ENCODE peak calls at places on chromosomes 5 and 9, in nine cellular contexts. One of them, this sample, is unnamed.

GRCh38 chr9:4857163-4857562 is 64.4 kb downstream of the RCL1 start:
- DNase-seq in aorta: no peak
- DNase-seq in CD8-positive, alpha-beta T cell: no peak
- DNase-seq in cardiac fibroblast: no peak
- DNase-seq in SK-N-SH: no peak
- DNase-seq in heart left ventricle: no peak
- DNase-seq in dorsolateral prefrontal cortex: no peak
- DNase-seq in heart right ventricle: no peak
- DNase-seq in kidney epithelial cell: no peak
- DNase-seq in this sample: no peak

GRCh38 chr5:181243521-181244307 is at the start of gene RACK1:
- DNase-seq in dorsolateral prefrontal cortex: peak; percentile 85
- DNase-seq in heart left ventricle: peak; percentile 90
- DNase-seq in heart right ventricle: peak; percentile 85
- DNase-seq in aorta: peak; percentile 96
- DNase-seq in cardiac fibroblast: peak; percentile 94
- DNase-seq in CD8-positive, alpha-beta T cell: peak; percentile 88
- DNase-seq in kidney epithelial cell: peak; percentile 49
- DNase-seq in SK-N-SH: peak; percentile 84
- DNase-seq in this sample: peak; percentile 60

GRCh38 chr5:71586052-71586940 is 844 bp upstream of the MCCC2 start:
- DNase-seq in aorta: no peak
- DNase-seq in kidney epithelial cell: no peak
- DNase-seq in cardiac fibroblast: peak; percentile 41
- DNase-seq in heart left ventricle: peak; percentile 18
- DNase-seq in heart right ventricle: no peak
- DNase-seq in dorsolateral prefrontal cortex: no peak
- DNase-seq in CD8-positive, alpha-beta T cell: peak; percentile 6
- DNase-seq in SK-N-SH: peak; percentile 73
- DNase-seq in this sample: no peak

GRCh38 chr5:159802661-159803060 is 113.6 kb upstream of the ADRA1B start:
- DNase-seq in heart right ventricle: no peak
- DNase-seq in heart left ventricle: no peak
- DNase-seq in CD8-positive, alpha-beta T cell: no peak
- DNase-seq in SK-N-SH: no peak
- DNase-seq in aorta: no peak
- DNase-seq in dorsolateral prefrontal cortex: no peak
- DNase-seq in kidney epithelial cell: no peak
- DNase-seq in cardiac fibroblast: no peak
- DNase-seq in this sample: no peak

GRCh38 chr9:119951591-119951990 is 582.4 kb upstream of the BRINP1 start:
- DNase-seq in cardiac fibroblast: no peak
- DNase-seq in heart left ventricle: no peak
- DNase-seq in heart right ventricle: no peak
- DNase-seq in aorta: no peak
- DNase-seq in kidney epithelial cell: no peak
- DNase-seq in dorsolateral prefrontal cortex: no peak
- DNase-seq in SK-N-SH: no peak
- DNase-seq in CD8-positive, alpha-beta T cell: no peak
- DNase-seq in this sample: no peak

GRCh38 chr5:149860801-149861322 is 83.7 kb downstream of the PDE6A start:
- DNase-seq in dorsolateral prefrontal cortex: no peak
- DNase-seq in heart right ventricle: no peak
- DNase-seq in kidney epithelial cell: peak; percentile 69
- DNase-seq in CD8-positive, alpha-beta T cell: no peak
- DNase-seq in heart left ventricle: no peak
- DNase-seq in aorta: no peak
- DNase-seq in SK-N-SH: no peak
- DNase-seq in cardiac fibroblast: peak; percentile 58
- DNase-seq in this sample: no peak

GRCh38 chr5:106171132-106171531 is 1499.6 kb downstream of the EFNA5 start:
- DNase-seq in cardiac fibroblast: peak; percentile 82
- DNase-seq in dorsolateral prefrontal cortex: no peak
- DNase-seq in SK-N-SH: no peak
- DNase-seq in heart right ventricle: no peak
- DNase-seq in heart left ventricle: no peak
- DNase-seq in kidney epithelial cell: no peak
- DNase-seq in aorta: no peak
- DNase-seq in CD8-positive, alpha-beta T cell: no peak
- DNase-seq in this sample: no peak

GRCh38 chr9:83106272-83106671 is 43.3 kb upstream of the RASEF start:
- DNase-seq in SK-N-SH: no peak
- DNase-seq in CD8-positive, alpha-beta T cell: no peak
- DNase-seq in heart left ventricle: no peak
- DNase-seq in dorsolateral prefrontal cortex: no peak
- DNase-seq in kidney epithelial cell: no peak
- DNase-seq in cardiac fibroblast: no peak
- DNase-seq in heart right ventricle: no peak
- DNase-seq in aorta: no peak
- DNase-seq in this sample: no peak

GRCh38 chr5:139861889-139862207 is 66.2 kb downstream of the PSD2 start:
- DNase-seq in heart left ventricle: no peak
- DNase-seq in heart right ventricle: no peak
- DNase-seq in CD8-positive, alpha-beta T cell: no peak
- DNase-seq in cardiac fibroblast: no peak
- DNase-seq in dorsolateral prefrontal cortex: no peak
- DNase-seq in aorta: no peak
- DNase-seq in kidney epithelial cell: no peak
- DNase-seq in SK-N-SH: no peak
- DNase-seq in this sample: no peak

GRCh38 chr9:128286435-128286834 is 10.4 kb downstream of the SWI5 start:
- DNase-seq in cardiac fibroblast: no peak
- DNase-seq in SK-N-SH: no peak
- DNase-seq in heart left ventricle: peak; percentile 62
- DNase-seq in CD8-positive, alpha-beta T cell: no peak
- DNase-seq in heart right ventricle: peak; percentile 47
- DNase-seq in dorsolateral prefrontal cortex: peak; percentile 79
- DNase-seq in kidney epithelial cell: no peak
- DNase-seq in aorta: no peak
- DNase-seq in this sample: no peak

GRCh38 chr5:69007726-69008368 is 86.0 kb upstream of the SLC30A5 start:
- DNase-seq in SK-N-SH: peak; percentile 70
- DNase-seq in heart left ventricle: peak; percentile 36
- DNase-seq in aorta: peak; percentile 79
- DNase-seq in cardiac fibroblast: peak; percentile 64
- DNase-seq in dorsolateral prefrontal cortex: peak; percentile 67
- DNase-seq in heart right ventricle: peak; percentile 58
- DNase-seq in CD8-positive, alpha-beta T cell: peak; percentile 44
- DNase-seq in kidney epithelial cell: peak; percentile 31
- DNase-seq in this sample: no peak

GRCh38 chr9:114214181-114214580 is 58.8 kb downstream of the COL27A1 start:
- DNase-seq in heart right ventricle: no peak
- DNase-seq in heart left ventricle: no peak
- DNase-seq in aorta: peak; percentile 92
- DNase-seq in CD8-positive, alpha-beta T cell: no peak
- DNase-seq in dorsolateral prefrontal cortex: no peak
- DNase-seq in cardiac fibroblast: peak; percentile 36
- DNase-seq in SK-N-SH: no peak
- DNase-seq in kidney epithelial cell: no peak
- DNase-seq in this sample: no peak

DNA sequence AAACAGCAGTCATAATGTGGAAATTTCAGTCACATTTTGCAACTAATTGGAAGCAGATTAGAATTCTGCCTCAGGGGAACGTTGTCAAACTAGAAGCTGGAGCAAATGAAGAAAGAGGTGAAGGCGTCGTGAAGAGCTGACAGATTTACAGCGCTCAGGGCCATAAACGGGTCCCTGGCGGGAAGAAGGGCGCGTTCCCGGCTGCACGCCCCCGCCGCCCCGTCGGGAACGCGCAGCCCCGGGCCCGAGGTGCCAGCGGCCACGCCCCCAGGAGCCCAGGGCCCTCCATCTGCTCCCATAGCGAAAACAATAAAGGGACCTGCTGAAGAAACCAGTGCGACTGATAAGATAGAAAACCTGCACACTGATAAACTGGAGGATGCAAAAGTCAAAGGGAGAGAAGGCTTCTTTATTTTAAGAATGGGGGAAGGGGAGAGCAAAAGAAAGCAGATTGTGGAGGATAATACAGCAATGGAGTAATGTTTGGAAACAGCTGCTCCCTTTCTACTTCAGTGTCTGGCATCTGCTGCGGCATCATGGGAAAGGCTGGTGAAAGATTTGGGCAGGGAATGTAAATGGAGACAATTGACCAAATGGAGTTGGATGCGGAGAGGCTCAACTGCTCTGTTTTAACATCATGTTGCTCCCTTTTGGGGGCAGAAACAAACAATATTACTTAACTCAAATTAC is 11.1 kb downstream of the ZNF608 start:
- DNase-seq in kidney epithelial cell: no peak
- DNase-seq in CD8-positive, alpha-beta T cell: no peak
- DNase-seq in cardiac fibroblast: peak; percentile 21
- DNase-seq in dorsolateral prefrontal cortex: no peak
- DNase-seq in heart left ventricle: no peak
- DNase-seq in aorta: no peak
- DNase-seq in heart right ventricle: peak; percentile 26
- DNase-seq in SK-N-SH: peak; percentile 80
- DNase-seq in this sample: no peak
- H3K4me3 ChIP-seq in kidney epithelial cell: no peak overlapping the region
- H3K4me3 ChIP-seq in CD8-positive, alpha-beta T cell: no peak overlapping the region
- H3K4me3 ChIP-seq in cardiac fibroblast: peak overlapping the region; percentile 36
- H3K4me3 ChIP-seq in dorsolateral prefrontal cortex: peak overlapping the region; percentile 49
- H3K4me3 ChIP-seq in heart left ventricle: no peak overlapping the region
- H3K4me3 ChIP-seq in aorta: peak overlapping the region; percentile 1
- H3K4me3 ChIP-seq in heart right ventricle: peak overlapping the region; percentile 43
- H3K4me3 ChIP-seq in SK-N-SH: no peak overlapping the region
- H3K4me3 ChIP-seq in this sample: peak overlapping the region; percentile 24

GRCh38 chr5:147901555-147901954 is 4.8 kb downstream of the C5orf46 start:
- DNase-seq in SK-N-SH: no peak
- DNase-seq in heart right ventricle: no peak
- DNase-seq in cardiac fibroblast: peak; percentile 83
- DNase-seq in kidney epithelial cell: no peak
- DNase-seq in heart left ventricle: no peak
- DNase-seq in CD8-positive, alpha-beta T cell: no peak
- DNase-seq in dorsolateral prefrontal cortex: no peak
- DNase-seq in aorta: no peak
- DNase-seq in this sample: no peak

GRCh38 chr5:147902606-147903115 is 3.7 kb downstream of the C5orf46 start:
- DNase-seq in dorsolateral prefrontal cortex: no peak
- DNase-seq in heart right ventricle: no peak
- DNase-seq in heart left ventricle: no peak
- DNase-seq in aorta: no peak
- DNase-seq in kidney epithelial cell: no peak
- DNase-seq in SK-N-SH: no peak
- DNase-seq in cardiac fibroblast: peak; percentile 48
- DNase-seq in CD8-positive, alpha-beta T cell: no peak
- DNase-seq in this sample: no peak

GRCh38 chr5:147904110-147904509 is 2.2 kb downstream of the C5orf46 start:
- DNase-seq in CD8-positive, alpha-beta T cell: no peak
- DNase-seq in dorsolateral prefrontal cortex: no peak
- DNase-seq in kidney epithelial cell: no peak
- DNase-seq in cardiac fibroblast: peak; percentile 30
- DNase-seq in heart right ventricle: no peak
- DNase-seq in SK-N-SH: no peak
- DNase-seq in heart left ventricle: no peak
- DNase-seq in aorta: no peak
- DNase-seq in this sample: no peak

GRCh38 chr5:147911427-147911826 is 5.1 kb upstream of the C5orf46 start:
- DNase-seq in aorta: peak; percentile 85
- DNase-seq in kidney epithelial cell: no peak
- DNase-seq in heart left ventricle: peak; percentile 67
- DNase-seq in SK-N-SH: no peak
- DNase-seq in cardiac fibroblast: no peak
- DNase-seq in CD8-positive, alpha-beta T cell: no peak
- DNase-seq in heart right ventricle: peak; percentile 40
- DNase-seq in dorsolateral prefrontal cortex: no peak
- DNase-seq in this sample: no peak

DNA sequence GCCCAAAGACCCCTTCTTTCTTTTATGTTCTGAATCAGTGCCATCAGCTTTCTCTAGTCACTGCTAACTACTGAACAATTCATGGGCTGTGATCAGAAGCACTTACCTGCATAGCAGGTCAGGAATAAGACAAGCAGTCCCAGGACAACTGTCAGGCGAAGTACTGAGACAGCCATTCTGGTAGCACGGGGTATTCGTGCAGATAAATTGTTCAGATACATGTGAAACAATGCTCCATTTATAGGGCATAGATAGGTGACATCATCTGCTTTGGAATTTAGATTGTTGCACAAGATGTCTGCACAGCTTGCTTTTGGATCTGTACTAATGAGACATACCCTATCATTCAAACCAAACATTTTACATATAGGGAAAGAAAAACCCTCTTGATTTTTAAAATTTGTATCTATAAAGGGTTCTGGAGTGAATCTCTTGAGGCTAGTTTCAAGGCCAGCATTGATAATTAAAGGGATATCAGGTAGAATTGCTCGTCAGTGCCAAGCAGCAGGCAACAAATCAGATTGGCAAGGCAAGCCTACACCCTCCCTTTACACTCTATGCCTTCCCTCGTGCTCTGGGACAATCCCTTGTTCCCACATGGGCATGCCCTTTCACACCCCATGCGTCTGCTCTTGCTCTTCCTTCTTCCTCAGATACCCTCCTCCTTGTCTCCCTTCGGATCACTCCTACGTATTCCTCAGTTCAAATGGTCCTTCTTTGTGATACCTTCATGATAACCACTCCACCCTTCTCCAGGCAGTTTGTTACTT is at the start of gene C5orf46:
- DNase-seq in aorta: no peak
- DNase-seq in dorsolateral prefrontal cortex: no peak
- DNase-seq in SK-N-SH: no peak
- DNase-seq in CD8-positive, alpha-beta T cell: no peak
- DNase-seq in kidney epithelial cell: peak; percentile 23
- DNase-seq in heart left ventricle: no peak
- DNase-seq in heart right ventricle: no peak
- DNase-seq in cardiac fibroblast: peak; percentile 89
- DNase-seq in this sample: peak; percentile 28
- H3K4me3 ChIP-seq in aorta: peak within 1 kb of the TSS; percentile 64
- H3K4me3 ChIP-seq in dorsolateral prefrontal cortex: no peak within 1 kb of the TSS
- H3K4me3 ChIP-seq in SK-N-SH: peak within 1 kb of the TSS; percentile 61
- H3K4me3 ChIP-seq in CD8-positive, alpha-beta T cell: no peak within 1 kb of the TSS
- H3K4me3 ChIP-seq in kidney epithelial cell: no peak within 1 kb of the TSS
- H3K4me3 ChIP-seq in heart left ventricle: no peak within 1 kb of the TSS
- H3K4me3 ChIP-seq in heart right ventricle: peak within 1 kb of the TSS; percentile 17
- H3K4me3 ChIP-seq in cardiac fibroblast: peak within 1 kb of the TSS; percentile 29
- H3K4me3 ChIP-seq in this sample: no peak within 1 kb of the TSS

GRCh38 chr5:21817668-21818419 is 1035.3 kb downstream of the CDH12 start:
- DNase-seq in CD8-positive, alpha-beta T cell: no peak
- DNase-seq in SK-N-SH: no peak
- DNase-seq in kidney epithelial cell: no peak
- DNase-seq in heart left ventricle: no peak
- DNase-seq in cardiac fibroblast: peak; percentile 56
- DNase-seq in dorsolateral prefrontal cortex: no peak
- DNase-seq in heart right ventricle: no peak
- DNase-seq in aorta: no peak
- DNase-seq in this sample: no peak
- H3K4me3 ChIP-seq in CD8-positive, alpha-beta T cell: no peak overlapping the region
- H3K4me3 ChIP-seq in SK-N-SH: no peak overlapping the region
- H3K4me3 ChIP-seq in kidney epithelial cell: no peak overlapping the region
- H3K4me3 ChIP-seq in heart left ventricle: no peak overlapping the region
- H3K4me3 ChIP-seq in cardiac fibroblast: peak overlapping the region; percentile 1
- H3K4me3 ChIP-seq in dorsolateral prefrontal cortex: peak overlapping the region; percentile 14
- H3K4me3 ChIP-seq in heart right ventricle: peak overlapping the region; percentile 16
- H3K4me3 ChIP-seq in aorta: no peak overlapping the region
- H3K4me3 ChIP-seq in this sample: peak overlapping the region; percentile 12

DNA sequence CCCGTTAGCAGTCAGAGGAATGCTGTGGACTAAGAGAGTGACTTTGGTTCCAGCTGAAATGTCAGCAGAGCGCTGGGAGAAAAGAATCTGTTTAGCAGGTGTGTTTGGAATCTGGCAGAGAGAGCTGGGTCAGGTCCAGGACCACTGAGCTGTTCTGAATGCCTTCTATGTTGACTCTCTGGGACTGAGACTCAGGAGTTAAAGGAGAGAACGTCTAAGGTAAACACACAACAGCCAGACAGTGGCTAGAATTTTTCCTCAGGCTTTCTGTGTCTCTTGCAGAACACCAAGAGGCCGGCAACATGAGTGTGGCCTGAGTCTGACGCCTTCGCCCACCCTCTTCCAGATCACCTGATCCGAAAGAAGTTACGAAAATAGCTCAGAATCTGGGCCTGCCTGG is 107.2 kb upstream of the ZNF462 start:
- DNase-seq in kidney epithelial cell: no peak
- DNase-seq in SK-N-SH: no peak
- DNase-seq in heart left ventricle: no peak
- DNase-seq in aorta: no peak
- DNase-seq in heart right ventricle: no peak
- DNase-seq in cardiac fibroblast: no peak
- DNase-seq in CD8-positive, alpha-beta T cell: no peak
- DNase-seq in dorsolateral prefrontal cortex: no peak
- DNase-seq in this sample: no peak
- H3K4me3 ChIP-seq in kidney epithelial cell: no peak overlapping the region
- H3K4me3 ChIP-seq in SK-N-SH: no peak overlapping the region
- H3K4me3 ChIP-seq in heart left ventricle: no peak overlapping the region
- H3K4me3 ChIP-seq in aorta: no peak overlapping the region
- H3K4me3 ChIP-seq in heart right ventricle: no peak overlapping the region
- H3K4me3 ChIP-seq in cardiac fibroblast: no peak overlapping the region
- H3K4me3 ChIP-seq in CD8-positive, alpha-beta T cell: no peak overlapping the region
- H3K4me3 ChIP-seq in dorsolateral prefrontal cortex: no peak overlapping the region
- H3K4me3 ChIP-seq in this sample: no peak overlapping the region

This sample was measured in skeletal muscle cell.